ENCODE peak calls at places on chromosomes 1 and 21, in eight cellular contexts. X is NCI-H1694; G is iPS DF 19.7; E is sciatic nerve; B is activated T-helper 1 cell treated with anti-CD3 and anti-CD28 coated beads, Interleukin-2, amount 50 U/mL, for 16 hours; L is amygdala; K is NCI-H187 treated with DMSO at 0.1 percent for 48 hours; J is effector memory CD4-positive, alpha-beta T cell. A is an unnamed sample.

GRCh38 chr1:215704089-215704860 is 137.2 kb downstream of the KCTD3 start:
- DNase-seq in E (no peak), B (no peak), K (no peak), G (no peak), X (no peak), L (no peak), J (no peak), A (no peak)

GRCh38 chr1:71086331-71086730 is 5.5 kb upstream of the ZRANB2 start:
- DNase-seq in G (no peak), X (no peak), L (no peak), E (no peak), J (no peak), B (no peak), K (no peak), A (no peak)

GRCh38 chr1:172252296-172252695 is 168.2 kb upstream of the C1orf105 start:
- DNase-seq in K (no peak), E (no peak), X (no peak), B (no peak), J (no peak), G (no peak), L (no peak), A (no peak)

GRCh38 chr1:96416111-96416595 is 305.4 kb upstream of the PTBP2 start:
- DNase-seq in L (no peak), G (no peak), J (no peak), K (no peak), B (no peak), X (no peak), E (no peak), A (no peak)

GRCh38 chr21:14977814-14978213 is 87.0 kb downstream of the NRIP1 start:
- DNase-seq in L (no peak), E (no peak), J (no peak), G (no peak), K (no peak), X (no peak), B (no peak), A (no peak)

GRCh38 chr1:178536844-178537371 is 24.0 kb downstream of the TEX35 start:
- DNase-seq in E (no peak), K (no peak), B (no peak), X (no peak), L (no peak), G (no peak), J (no peak), A (no peak)

GRCh38 chr21:42971897-42972275 is 2.5 kb upstream of the PKNOX1 start:
- DNase-seq in K (no peak), J (no peak), B (no peak), E (no peak), L (no peak), G (no peak), X (no peak), A (no peak)

GRCh38 chr1:209416009-209416408 is 167.5 kb upstream of the CAMK1G start:
- DNase-seq in E (no peak), X (peak; percentile 10), G (no peak), K (no peak), J (no peak), L (no peak), B (no peak), A (no peak)

GRCh38 chr1:208030320-208031091 is 119.6 kb upstream of the CD34 start:
- DNase-seq in B (no peak), G (no peak), L (no peak), K (no peak), J (no peak), E (peak; percentile 67), X (peak; percentile 55), A (no peak)

GRCh38 chr1:40344597-40344996 is 27.5 kb upstream of the COL9A2 start:
- DNase-seq in G (no peak), J (no peak), E (no peak), B (no peak), K (no peak), X (no peak), L (peak; percentile 5), A (no peak)

GRCh38 chr1:165463978-165464377 is 19.1 kb upstream of the RXRG start:
- DNase-seq in G (no peak), X (no peak), E (no peak), J (no peak), B (no peak), K (no peak), L (no peak), A (no peak)

GRCh38 chr1:205319081-205320018 is 2.2 kb downstream of the NUAK2 start:
- DNase-seq in L (no peak), K (peak; percentile 90), J (no peak), E (no peak), X (no peak), G (no peak), B (no peak), A (no peak)

GRCh38 chr1:156399355-156400125 is 30.5 kb downstream of the RHBG start:
- DNase-seq in J (no peak), E (no peak), K (no peak), G (no peak), B (no peak), X (no peak), L (no peak), A (no peak)

GRCh38 chr1:180548686-180549326 is 10.0 kb upstream of the OVAAL start:
- DNase-seq in X (peak; percentile 27), B (no peak), J (no peak), K (peak; percentile 48), E (no peak), G (no peak), L (no peak), A (no peak)

GRCh38 chr1:165686121-165686970 is 12.0 kb downstream of the ALDH9A1 start:
- DNase-seq in J (no peak), K (no peak), B (no peak), X (no peak), L (no peak), E (no peak), G (no peak), A (no peak)

GRCh38 chr1:35433714-35434113 is 123.5 kb downstream of the KIAA0319L start:
- DNase-seq in X (no peak), B (no peak), G (no peak), K (no peak), E (no peak), J (no peak), L (no peak), A (no peak)

GRCh38 chr1:64228181-64228957 is 24.9 kb downstream of the UBE2U start:
- DNase-seq in B (no peak), X (no peak), K (no peak), E (no peak), J (no peak), G (no peak), L (no peak), A (no peak)

A was measured in mesothelial cell of epicardium.